ENCODE peak calls at places on chromosomes 11 and 22, in nine cellular contexts. K is heart left ventricle, J is mesenchymal stem cell, O is endodermal cell, N is cardiac muscle cell, W is mammary epithelial cell, F is tibial nerve, E is lower lobe of right lung, U is PC-9. R is an unnamed sample.

GRCh38 chr22:43002198-43002577 is 12.8 kb downstream of the PACSIN2 start:
- DNase-seq in K (no peak), J (peak; percentile 80), O (peak; percentile 63), N (peak; percentile 79), W (peak; percentile 81), F (no peak), E (no peak), U (no peak), R (peak; percentile 83)

GRCh38 chr22:27987557-27987956 is 68.5 kb upstream of the PITPNB start:
- DNase-seq in K (no peak), J (peak; percentile 79), O (peak; percentile 46), N (peak; percentile 84), W (no peak), F (no peak), E (no peak), U (peak; percentile 27), R (no peak)

GRCh38 chr22:45549739-45550138 is 47.1 kb downstream of the FBLN1 start:
- DNase-seq in K (no peak), J (no peak), O (no peak), N (no peak), W (no peak), F (no peak), E (no peak), U (no peak), R (peak; percentile 46)

GRCh38 chr22:24290459-24290858 is 19.8 kb downstream of the SPECC1L start:
- DNase-seq in K (no peak), J (no peak), O (no peak), N (no peak), W (no peak), F (no peak), E (no peak), U (no peak), R (no peak)

GRCh38 chr11:132941024-132941646 is 591.2 kb downstream of the OPCML start:
- DNase-seq in K (no peak), J (peak; percentile 39), O (no peak), N (peak; percentile 52), W (peak; percentile 14), F (no peak), E (no peak), U (no peak), R (no peak)

GRCh38 chr22:47619631-47620030 is 857.2 kb downstream of the TBC1D22A start:
- DNase-seq in K (no peak), J (no peak), O (peak; percentile 34), N (no peak), W (no peak), F (no peak), E (no peak), U (no peak), R (no peak)

GRCh38 chr11:2175659-2176058 is 4.0 kb upstream of the TH start:
- DNase-seq in K (no peak), J (no peak), O (no peak), N (peak; percentile 29), W (peak; percentile 77), F (no peak), E (no peak), U (peak; percentile 48), R (peak; percentile 72)

GRCh38 chr11:122769126-122769780 is 69.0 kb upstream of the CRTAM start:
- DNase-seq in K (no peak), J (no peak), O (no peak), N (peak; percentile 47), W (no peak), F (no peak), E (no peak), U (no peak), R (no peak)

GRCh38 chr11:36499325-36499724 is 10.7 kb downstream of the TRAF6 start:
- DNase-seq in K (no peak), J (no peak), O (no peak), N (no peak), W (no peak), F (no peak), E (no peak), U (no peak), R (no peak)

GRCh38 chr22:32473388-32473952 is 1.1 kb upstream of the FBXO7 start:
- DNase-seq in K (no peak), J (peak; percentile 79), O (peak; percentile 57), N (peak; percentile 71), W (peak; percentile 44), F (no peak), E (no peak), U (peak; percentile 37), R (no peak)

GRCh38 chr22:46735747-46736608 is 2.1 kb downstream of the CERK start:
- DNase-seq in K (no peak), J (peak; percentile 7), O (peak; percentile 59), N (no peak), W (no peak), F (no peak), E (no peak), U (no peak), R (no peak)

GRCh38 chr22:41052661-41053490 is 39.5 kb upstream of the EP300 start:
- DNase-seq in K (no peak), J (peak; percentile 92), O (no peak), N (peak; percentile 70), W (peak; percentile 44), F (no peak), E (no peak), U (peak; percentile 10), R (peak; percentile 29)

GRCh38 chr11:72466410-72466809 is 32.1 kb upstream of the CLPB start:
- DNase-seq in K (no peak), J (no peak), O (no peak), N (no peak), W (no peak), F (no peak), E (no peak), U (no peak), R (no peak)

GRCh38 chr11:17734986-17735822 is 623 bp downstream of the KCNC1 start:
- DNase-seq in K (peak; percentile 84), J (peak; percentile 78), O (peak; percentile 93), N (peak; percentile 82), W (peak; percentile 65), F (peak; percentile 20), E (peak; percentile 68), U (peak; percentile 26), R (peak; percentile 22)

GRCh38 chr11:8959546-8960166 is 4.6 kb downstream of the TMEM9B start:
- DNase-seq in K (no peak), J (peak; percentile 85), O (peak; percentile 68), N (peak; percentile 91), W (peak; percentile 68), F (no peak), E (no peak), U (peak; percentile 30), R (peak; percentile 20)

GRCh38 chr11:93100211-93100610 is 97.6 kb downstream of the SLC36A4 start:
- DNase-seq in K (no peak), J (no peak), O (no peak), N (peak; percentile 29), W (peak; percentile 52), F (no peak), E (no peak), U (no peak), R (peak; percentile 56)

DNA sequence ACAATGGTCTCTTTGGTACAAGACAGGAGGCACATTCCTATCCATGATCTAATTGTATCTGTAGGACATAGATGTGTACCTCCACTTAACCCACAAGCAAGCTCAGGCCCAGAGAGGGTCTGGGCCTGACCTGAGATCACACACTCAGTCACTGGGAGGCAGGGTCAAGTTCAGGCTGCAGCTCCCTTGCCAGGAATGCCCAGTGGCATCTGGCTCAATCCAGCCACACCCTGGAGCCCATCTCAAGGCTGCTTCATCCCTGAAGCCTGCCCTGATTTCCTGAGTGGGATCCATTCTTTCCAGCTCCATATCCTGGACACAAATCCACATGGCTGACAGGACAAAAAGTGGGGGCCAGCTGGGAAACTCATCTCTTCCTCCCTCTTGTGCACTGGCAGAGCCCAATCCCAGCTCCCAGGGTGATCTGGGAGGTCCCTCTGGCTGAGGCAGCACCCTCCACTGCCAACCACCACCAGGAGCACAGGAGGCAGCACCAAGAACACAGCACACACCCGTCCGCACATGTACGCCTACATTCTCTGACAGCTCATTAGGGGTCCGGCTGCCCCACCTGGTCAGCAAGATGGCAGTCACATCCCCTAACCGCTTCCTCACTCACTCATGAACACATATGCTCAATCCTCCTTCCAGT is 39.2 kb upstream of the KLHL35 start:
- DNase-seq in K (no peak), J (no peak), O (no peak), N (no peak), W (peak; percentile 35), F (no peak), E (peak; percentile 24), U (no peak), R (peak; percentile 43)
- H3K4me1 ChIP-seq in K (peaks cover 18% of the 10 kb centered on the region), J (peaks cover 30% of the 10 kb centered on the region), O (peaks cover 25% of the 10 kb centered on the region), N (peaks cover 14% of the 10 kb centered on the region), W (peaks cover 12% of the 10 kb centered on the region), F (no peaks in the 10 kb centered on the region), E (peaks cover 58% of the 10 kb centered on the region), U (no peaks in the 10 kb centered on the region), R (peaks cover 7% of the 10 kb centered on the region)

DNA sequence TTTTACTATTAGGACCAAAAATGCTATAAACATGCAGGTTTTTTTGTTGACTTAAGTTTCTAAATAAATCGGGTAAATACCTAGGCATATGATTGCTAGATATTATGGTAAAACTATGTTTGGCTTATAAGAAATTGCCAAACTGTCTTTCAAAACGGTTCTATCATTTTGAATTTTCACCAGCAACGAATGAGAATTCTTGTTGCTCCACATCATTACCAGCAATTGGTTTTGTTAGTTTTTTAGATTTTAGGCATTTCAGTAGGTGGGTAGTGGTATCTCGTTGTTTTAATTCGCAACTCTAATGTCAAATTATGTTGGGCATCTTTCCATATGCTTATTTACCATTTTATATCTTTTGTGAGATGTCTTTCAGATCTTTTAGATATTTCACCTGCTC is 510.2 kb downstream of the JRKL start:
- DNase-seq in K (no peak), J (no peak), O (no peak), N (no peak), W (no peak), F (no peak), E (no peak), U (no peak), R (no peak)
- H3K27me3 ChIP-seq in K (no peaks in the 10 kb centered on the region), J (no peaks in the 10 kb centered on the region), O (no peaks in the 10 kb centered on the region), N (no peaks in the 10 kb centered on the region), W (no peaks in the 10 kb centered on the region), F (no peaks in the 10 kb centered on the region), E (no peaks in the 10 kb centered on the region), U (no peaks in the 10 kb centered on the region), R (no peaks in the 10 kb centered on the region)

GRCh38 chr11:10451399-10452116 is 3.5 kb upstream of the AMPD3 start:
- DNase-seq in K (no peak), J (no peak), O (no peak), N (no peak), W (no peak), F (no peak), E (no peak), U (no peak), R (no peak)
- H3K27ac ChIP-seq in K (no peak overlapping the region), J (no peak overlapping the region), O (no peak overlapping the region), N (no peak overlapping the region), W (peak overlapping the region; percentile 60), F (no peak overlapping the region), E (peak overlapping the region; percentile 84), U (no peak overlapping the region), R (peak overlapping the region; percentile 98)

DNA sequence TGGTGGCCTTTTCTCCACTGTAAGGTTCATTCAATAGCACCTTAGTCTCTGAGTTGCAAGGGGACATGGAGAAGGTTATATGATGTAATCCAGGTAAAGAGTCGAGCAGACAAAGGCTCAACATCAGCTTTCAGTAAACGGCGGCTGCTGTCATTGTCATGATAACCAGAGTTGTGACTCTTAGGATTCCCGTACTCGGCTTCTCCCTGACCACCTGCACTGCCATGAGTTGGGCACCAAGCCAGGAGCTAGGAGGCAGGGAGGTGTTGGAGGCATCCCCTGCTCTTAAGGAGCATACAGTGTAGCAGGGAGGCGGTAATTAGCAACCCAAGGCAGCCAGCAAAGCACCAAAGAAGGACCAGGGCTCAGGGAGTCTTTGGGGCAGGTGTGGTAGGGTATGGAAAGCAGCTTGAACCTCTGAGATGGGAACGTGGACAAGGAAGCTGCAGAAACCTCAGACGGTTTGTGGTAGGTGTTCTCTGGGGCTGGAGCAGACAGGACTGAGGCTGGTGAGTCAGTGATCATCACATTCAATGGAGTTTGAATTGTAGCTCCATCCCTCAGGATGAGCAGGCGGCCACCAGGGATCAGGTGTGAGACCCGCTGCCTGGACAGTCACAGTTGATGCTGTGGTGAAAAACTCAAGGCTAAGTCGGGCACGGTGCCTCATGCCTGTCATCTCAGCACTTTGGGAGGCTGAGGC is 31.7 kb downstream of the LIF start:
- DNase-seq in K (no peak), J (no peak), O (no peak), N (no peak), W (peak; percentile 70), F (no peak), E (no peak), U (peak; percentile 49), R (peak; percentile 48)
- H3K4me1 ChIP-seq in K (no peaks in the 10 kb centered on the region), J (peaks cover 37% of the 10 kb centered on the region), O (no peaks in the 10 kb centered on the region), N (no peaks in the 10 kb centered on the region), W (peaks cover 49% of the 10 kb centered on the region), F (no peaks in the 10 kb centered on the region), E (peaks cover 21% of the 10 kb centered on the region), U (peaks cover 62% of the 10 kb centered on the region), R (peaks cover 12% of the 10 kb centered on the region)

R was measured in foreskin keratinocyte.